ENCODE peak calls at places on chromosomes 6 and 20, in four cellular contexts. B is HL-60, Z is K562, L is GM12878. V is an unnamed sample.

GRCh38 chr6:83042671-83043070 is 23.0 kb downstream of the UBE3D start:
- DNase-seq in L (no peak), Z (no peak), B (no peak), V (no peak)

GRCh38 chr20:21352703-21353102 is 44.6 kb downstream of the NKX2-4 start:
- DNase-seq in Z (no peak), L (no peak), B (no peak), V (no peak)

GRCh38 chr6:114068119-114068518 is 97.2 kb upstream of the HDAC2 start:
- DNase-seq in Z (no peak), B (no peak), L (no peak), V (no peak)

GRCh38 chr6:165694296-165694695 is 31.3 kb upstream of the PDE10A start:
- DNase-seq in L (no peak), Z (no peak), B (no peak), V (no peak)

GRCh38 chr20:45470939-45471338 is 1.4 kb downstream of the WFDC2 start:
- DNase-seq in B (no peak), Z (peak), L (no peak), V (no peak)

GRCh38 chr6:128731249-128732165 is 151.4 kb upstream of the LAMA2 start:
- DNase-seq in Z (no peak), B (no peak), L (no peak), V (no peak)

GRCh38 chr20:17995967-17996819 is 27.4 kb downstream of the MGME1 start:
- DNase-seq in L (no peak), Z (peak), B (peak), V (no peak)

GRCh38 chr6:1542335-1542734 is 67.4 kb upstream of the FOXC1 start:
- DNase-seq in Z (no peak), B (no peak), L (no peak), V (no peak)

GRCh38 chr6:16337280-16337975 is 99.0 kb downstream of the GMPR start:
- DNase-seq in B (no peak), L (no peak), Z (no peak), V (no peak)

GRCh38 chr6:119234457-119234856 is 115.1 kb downstream of the MAN1A1 start:
- DNase-seq in B (no peak), L (no peak), Z (no peak), V (no peak)

GRCh38 chr20:8291873-8292272 is 159.8 kb downstream of the PLCB1 start:
- DNase-seq in L (no peak), Z (no peak), B (no peak), V (no peak)

GRCh38 chr6:134932121-134932520 is 17.8 kb downstream of the ALDH8A1 start:
- DNase-seq in B (no peak), Z (no peak), L (no peak), V (no peak)

GRCh38 chr6:148146717-148147116 is 195.9 kb upstream of the SASH1 start:
- DNase-seq in Z (no peak), B (no peak), L (no peak), V (no peak)

GRCh38 chr6:126919947-126920346 is 198.5 kb upstream of the RSPO3 start:
- DNase-seq in L (no peak), Z (no peak), B (no peak), V (no peak)

GRCh38 chr20:24952376-24953203 is 3.5 kb downstream of the CST7 start:
- DNase-seq in B (no peak), Z (no peak), L (no peak), V (no peak)
- TF ChIP-seq SPI1 in B (no peak), Z (no peak), L (no peak), V (no peak)

DNA sequence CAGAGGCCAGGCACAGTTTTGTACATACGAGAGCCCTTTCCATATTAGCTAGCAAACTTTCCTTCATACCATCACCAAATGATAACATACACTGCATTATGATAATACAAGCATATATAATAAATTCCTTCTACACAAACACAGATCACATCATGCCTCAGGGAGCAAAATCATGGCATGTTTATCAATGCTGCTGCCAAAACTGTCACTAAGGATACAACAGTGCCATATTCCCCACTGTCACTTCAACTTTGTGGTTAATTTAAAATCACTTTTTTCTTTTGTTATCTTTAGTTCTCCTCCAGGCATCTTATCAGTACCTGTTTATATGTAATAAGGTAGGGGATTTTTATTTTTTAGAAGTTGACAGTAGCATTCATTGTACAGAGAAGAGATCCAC is 196.3 kb downstream of the EPM2A start:
- DNase-seq in B (no peak), Z (no peak), L (no peak), V (no peak)
- TF ChIP-seq POLR2AphosphoS5 in B (no peak), Z (no peak), L (no peak), V (no peak)

GRCh38 chr6:33627876-33628275 is 6.8 kb downstream of the ITPR3 start:
- DNase-seq in Z (no peak), L (no peak), B (no peak), V (no peak)

GRCh38 chr6:33630014-33630413 is 8.9 kb downstream of the ITPR3 start:
- DNase-seq in L (no peak), B (no peak), Z (no peak), V (no peak)

GRCh38 chr6:33631971-33632585 is 11.0 kb downstream of the ITPR3 start:
- DNase-seq in Z (no peak), B (no peak), L (no peak), V (no peak)

GRCh38 chr6:33624856-33625255 is 3.7 kb downstream of the ITPR3 start:
- DNase-seq in L (no peak), Z (no peak), B (no peak), V (no peak)

GRCh38 chr6:33628401-33628964 is 7.4 kb downstream of the ITPR3 start:
- DNase-seq in B (no peak), L (no peak), Z (no peak), V (no peak)
- TF ChIP-seq SPI1 in B (no peak), L (no peak), Z (no peak), V (no peak)

GRCh38 chr6:26197736-26198625 is 110.8 kb downstream of the HFE start:
- DNase-seq in Z (peak), B (peak), L (no peak), V (no peak)
- TF ChIP-seq POLR2AphosphoS5 in Z (peak), B (peak), L (no peak), V (no peak)

DNA sequence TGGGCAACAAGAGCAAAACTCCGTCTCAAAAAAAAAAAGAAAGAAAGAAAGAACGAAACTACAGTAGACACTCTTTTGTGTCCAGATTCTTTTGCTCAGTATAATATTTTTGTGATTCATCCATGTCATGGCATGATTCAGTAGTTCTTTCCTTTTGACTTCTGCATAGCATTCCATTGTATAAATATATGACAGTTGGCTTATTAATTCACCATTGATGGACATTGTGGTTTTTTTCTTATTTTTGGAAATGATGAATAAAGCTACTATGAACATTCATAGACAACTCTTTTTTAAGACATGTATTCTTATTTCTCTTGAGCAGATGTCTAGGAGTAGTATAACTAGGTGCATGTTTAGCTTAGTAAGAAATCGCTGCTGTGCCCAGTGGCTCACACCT is 10.3 kb upstream of the IER3 start:
- DNase-seq in L (no peak), Z (no peak), B (no peak), V (no peak)
- TF ChIP-seq SPI1 in L (no peak), Z (no peak), B (no peak), V (no peak)

GRCh38 chr6:42340516-42340915 is 111.2 kb downstream of the TRERF1 start:
- DNase-seq in B (no peak), L (no peak), Z (no peak), V (no peak)

GRCh38 chr6:42339991-42340401 is 111.7 kb downstream of the TRERF1 start:
- DNase-seq in Z (no peak), L (peak), B (no peak), V (peak)

GRCh38 chr6:42337985-42338572 is 113.6 kb downstream of the TRERF1 start:
- DNase-seq in Z (no peak), B (no peak), L (no peak), V (no peak)

GRCh38 chr6:42336431-42336830 is 115.3 kb downstream of the TRERF1 start:
- DNase-seq in B (no peak), Z (no peak), L (no peak), V (no peak)

DNA sequence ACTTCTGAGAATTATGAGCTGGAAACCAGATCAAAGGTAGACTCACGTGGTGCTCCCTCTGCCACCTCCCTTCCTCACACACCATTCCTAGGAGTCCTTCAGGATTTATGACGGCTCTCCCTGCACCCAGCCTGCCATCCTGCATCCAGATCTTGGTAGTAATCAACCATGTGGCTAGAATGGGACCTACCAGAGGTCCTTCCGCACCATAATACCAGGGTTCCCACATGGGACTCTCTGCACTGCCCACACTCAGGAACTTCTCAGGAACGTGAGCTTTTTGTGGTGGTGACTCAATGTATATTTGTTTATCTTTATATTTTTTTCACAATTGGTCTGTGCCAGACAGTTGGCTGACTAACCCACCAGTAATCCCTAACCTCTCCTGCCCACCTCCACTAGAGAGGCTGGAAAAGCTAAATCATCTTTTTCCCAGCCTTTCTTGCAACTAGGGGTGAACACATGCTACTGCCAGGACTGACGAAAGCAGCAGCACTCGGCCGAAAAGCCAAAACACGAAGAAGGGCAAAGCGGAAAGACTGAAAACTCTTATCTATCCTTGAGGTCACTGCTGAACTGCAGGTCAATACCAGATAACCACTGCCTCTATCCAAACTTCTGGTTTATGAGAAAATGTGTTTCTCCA is 113.0 kb downstream of the TRERF1 start:
- DNase-seq in Z (peak), L (no peak), B (no peak), V (no peak)
- TF ChIP-seq POLR2AphosphoS5 in Z (no peak), L (no peak), B (no peak), V (no peak)

GRCh38 chr6:110422444-110422822 is 7.1 kb upstream of the DDO start:
- DNase-seq in L (no peak), B (no peak), Z (no peak), V (no peak)
- TF ChIP-seq SPI1 in L (no peak), B (no peak), Z (no peak), V (no peak)

V was measured in GM12891.